ENCODE peak calls at places on chromosomes 7 and 10, in eight cellular contexts. J, D, Q, R, I, T, X and B are unnamed samples.

GRCh38 chr10:54131833-54132232 is 669.2 kb downstream of the PCDH15 start:
- DNase-seq in J (no peak), X (no peak), R (no peak), I (no peak), D (no peak), Q (no peak), T (no peak), B (no peak)

GRCh38 chr7:156049366-156049765 is 237.1 kb upstream of the SHH start:
- DNase-seq in I (no peak), D (no peak), T (no peak), Q (no peak), R (no peak), X (no peak), J (no peak), B (no peak)

GRCh38 chr7:100053201-100053600 is 3.6 kb downstream of the ZSCAN21 start:
- DNase-seq in I (no peak), R (no peak), D (peak; percentile 57), T (peak; percentile 92), Q (peak; percentile 58), J (no peak), X (peak; percentile 86), B (peak; percentile 39)

GRCh38 chr7:151664268-151664667 is 144.6 kb upstream of the RHEB start:
- DNase-seq in I (no peak), X (no peak), J (no peak), T (no peak), Q (no peak), D (no peak), R (no peak), B (no peak)

GRCh38 chr10:102262744-102263370 is 17.5 kb downstream of the GBF1 start:
- DNase-seq in J (no peak), Q (no peak), R (no peak), X (no peak), T (no peak), D (no peak), I (no peak), B (no peak)

GRCh38 chr7:129896568-129897382 is 56.0 kb downstream of the UBE2H start:
- DNase-seq in Q (no peak), I (no peak), X (no peak), J (no peak), T (peak; percentile 57), R (no peak), D (peak; percentile 79), B (no peak)

GRCh38 chr10:96556003-96556402 is 30.8 kb downstream of the TM9SF3 start:
- DNase-seq in Q (no peak), R (no peak), X (peak; percentile 52), J (no peak), T (peak; percentile 25), D (peak; percentile 7), I (no peak), B (no peak)

GRCh38 chr7:134736381-134736780 is 43.1 kb upstream of the CALD1 start:
- DNase-seq in D (no peak), I (no peak), R (no peak), Q (no peak), J (no peak), T (no peak), X (no peak), B (no peak)

GRCh38 chr7:3042861-3043489 is 692 bp downstream of the CARD11 start:
- DNase-seq in J (no peak), T (peak; percentile 40), D (no peak), I (no peak), Q (no peak), R (peak; percentile 50), X (no peak), B (no peak)

GRCh38 chr7:41599760-41600159 is 103.1 kb downstream of the INHBA start:
- DNase-seq in T (no peak), X (no peak), R (no peak), J (no peak), D (no peak), I (peak; percentile 58), Q (no peak), B (no peak)

GRCh38 chr10:78331391-78331922 is 297.8 kb downstream of the RPS24 start:
- DNase-seq in T (no peak), R (no peak), X (peak; percentile 12), J (peak; percentile 60), I (no peak), Q (peak; percentile 27), D (peak; percentile 80), B (no peak)

GRCh38 chr10:78042752-78043104 is 9.1 kb downstream of the RPS24 start:
- DNase-seq in X (no peak), Q (no peak), T (no peak), D (no peak), I (no peak), J (no peak), R (no peak), B (no peak)

GRCh38 chr7:43700059-43700501 is 29.2 kb downstream of the COA1 start:
- DNase-seq in T (peak; percentile 65), I (no peak), Q (peak; percentile 73), X (peak; percentile 85), D (peak; percentile 68), J (no peak), R (no peak), B (peak; percentile 51)

GRCh38 chr7:87624628-87625027 is 3.6 kb upstream of the RUNDC3B start:
- DNase-seq in T (no peak), J (no peak), R (no peak), I (no peak), X (no peak), Q (no peak), D (no peak), B (no peak)

GRCh38 chr7:155803418-155804376 is 8.6 kb downstream of the SHH start:
- DNase-seq in I (no peak), D (peak; percentile 12), X (no peak), R (no peak), Q (no peak), J (no peak), T (peak; percentile 45), B (no peak)

GRCh38 chr7:106284516-106285050 is at the start of gene NAMPT:
- DNase-seq in R (no peak), I (no peak), X (no peak), D (peak; percentile 17), J (peak; percentile 79), Q (no peak), T (peak; percentile 30), B (no peak)

GRCh38 chr7:158846304-158846703 is 10.1 kb upstream of the DYNC2I1 start:
- DNase-seq in T (no peak), R (no peak), X (no peak), J (no peak), D (no peak), Q (no peak), I (no peak), B (no peak)

GRCh38 chr10:82171899-82172298 is 296.9 kb downstream of the NRG3 start:
- DNase-seq in D (no peak), X (no peak), Q (no peak), T (no peak), I (no peak), J (no peak), R (no peak), B (no peak)

GRCh38 chr10:49364747-49365146 is 31.1 kb downstream of the DRGX start:
- DNase-seq in X (no peak), T (no peak), R (no peak), I (no peak), J (no peak), Q (no peak), D (no peak), B (no peak)

GRCh38 chr7:78607099-78607498 is 808.5 kb downstream of the PHTF2 start:
- DNase-seq in T (peak; percentile 17), D (peak; percentile 6), Q (no peak), R (no peak), J (no peak), X (peak; percentile 10), I (peak; percentile 17), B (no peak)

DNA sequence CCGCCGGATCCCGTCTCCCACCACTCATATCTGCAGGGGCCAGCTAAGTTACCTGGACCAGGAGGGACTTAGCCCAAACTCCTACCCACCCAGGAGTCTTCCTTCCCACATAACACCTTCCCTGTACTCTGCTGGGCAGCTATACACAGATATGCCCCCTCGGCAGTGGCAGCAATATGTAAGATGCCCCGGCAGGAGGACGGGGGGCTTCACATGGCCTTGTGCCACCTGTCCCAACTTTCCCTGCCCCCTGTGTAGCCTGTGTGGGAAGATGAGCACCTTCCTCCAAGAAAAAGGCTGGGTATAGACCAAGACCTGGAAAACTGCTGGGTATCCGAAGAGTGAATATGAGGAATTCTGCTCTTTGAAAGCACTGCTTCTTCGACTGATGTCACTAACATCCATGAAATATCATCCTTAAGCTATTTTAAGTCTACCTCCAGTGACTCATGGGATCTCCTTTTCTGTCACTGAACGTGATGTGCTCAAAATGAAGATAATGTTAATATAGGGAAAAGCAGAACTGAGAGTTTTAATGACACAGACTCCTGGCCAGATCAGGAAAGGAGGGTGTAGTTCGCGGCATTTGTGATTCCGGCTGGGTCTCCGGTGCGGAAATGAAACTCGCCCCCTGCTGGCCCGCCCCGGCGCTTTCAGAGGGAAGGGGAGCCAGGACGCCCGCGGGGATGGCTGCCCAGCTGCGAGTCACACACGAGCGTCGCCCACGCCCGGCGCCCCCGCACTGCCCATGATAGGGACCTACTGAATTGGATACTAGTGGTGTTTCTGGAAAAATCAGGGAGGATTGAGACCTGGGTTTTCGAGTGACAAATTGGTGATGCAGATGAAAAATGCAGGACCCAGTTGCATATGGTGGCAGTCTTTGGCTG is 256.9 kb upstream of the NFE2L3 start:
- DNase-seq in D (peak; percentile 3), T (peak; percentile 52), R (peak; percentile 89), X (peak; percentile 31), J (peak; percentile 84), I (no peak), Q (no peak), B (peak; percentile 1)
- TF ChIP-seq CTCF in D (peak; percentile 71), T (peak; percentile 65), R (peak; percentile 77), X (peak; percentile 76), J (peak; percentile 70), I (peak; percentile 65), Q (peak; percentile 69), B (peak; percentile 72)

GRCh38 chr7:28798233-28798632 is 159.9 kb downstream of the TRIL start:
- DNase-seq in J (no peak), D (no peak), I (no peak), X (no peak), R (no peak), T (no peak), Q (no peak), B (no peak)
- H3K4me3 ChIP-seq in J (no peak overlapping the region), D (no peak overlapping the region), I (no peak overlapping the region), X (no peak overlapping the region), R (no peak overlapping the region), T (no peak overlapping the region), Q (no peak overlapping the region), B (no peak overlapping the region)

GRCh38 chr7:32360127-32360526 is 130.1 kb downstream of the LSM5 start:
- DNase-seq in Q (no peak), J (no peak), T (no peak), X (no peak), D (no peak), R (no peak), I (no peak), B (no peak)

GRCh38 chr7:32357535-32358277 is 132.5 kb downstream of the LSM5 start:
- DNase-seq in T (peak; percentile 69), Q (no peak), R (no peak), D (no peak), I (no peak), X (peak; percentile 9), J (no peak), B (no peak)
- TF ChIP-seq CTCF in T (peak; percentile 64), Q (no peak), R (no peak), D (no peak), I (no peak), X (no peak), J (no peak), B (no peak)

DNA sequence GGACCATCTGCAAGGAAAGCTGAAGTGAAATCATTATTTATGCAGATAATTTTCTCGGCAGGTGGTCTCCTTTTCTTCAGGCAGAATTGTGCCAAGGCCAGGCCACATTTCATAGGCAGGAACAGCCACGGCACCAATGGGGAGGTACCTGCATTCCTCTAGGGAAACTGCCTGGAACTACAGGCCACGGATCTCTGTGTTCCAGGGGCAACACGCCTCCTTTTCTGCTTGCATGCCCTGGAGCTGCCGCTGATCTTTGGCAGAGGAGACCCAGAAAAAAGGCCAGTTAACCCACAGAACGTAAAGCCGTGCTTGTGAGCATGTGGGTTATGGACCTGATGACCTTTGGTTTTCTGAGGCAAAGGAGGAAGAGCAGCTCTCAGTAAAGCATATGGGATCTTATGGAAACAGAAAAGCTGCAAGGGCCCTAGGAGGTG is 111.1 kb upstream of the KIAA1217 start:
- DNase-seq in J (no peak), I (no peak), Q (peak; percentile 65), X (no peak), D (peak; percentile 8), T (no peak), R (no peak), B (no peak)
- H3K4me3 ChIP-seq in J (no peak overlapping the region), I (no peak overlapping the region), Q (no peak overlapping the region), X (no peak overlapping the region), D (no peak overlapping the region), T (no peak overlapping the region), R (no peak overlapping the region), B (no peak overlapping the region)